ENCODE peak calls at places on chromosomes 12 and 14, in seven cellular contexts. One of them, this sample, is unnamed.

GRCh38 chr14:81303258-81303935 is 82.6 kb upstream of the GTF2A1 start:
- DNase-seq in IMR-90: no peak
- DNase-seq in HFFc6: no peak
- DNase-seq in EL: no peak
- DNase-seq in NCI-H1105: peak
- DNase-seq in hepatic stellate cell: no peak
- DNase-seq in pons: no peak
- DNase-seq in this sample: no peak

GRCh38 chr12:105567061-105567460 is 236.6 kb downstream of the C12orf75 start:
- DNase-seq in IMR-90: no peak
- DNase-seq in HFFc6: no peak
- DNase-seq in EL: no peak
- DNase-seq in NCI-H1105: no peak
- DNase-seq in hepatic stellate cell: no peak
- DNase-seq in pons: no peak
- DNase-seq in this sample: no peak

GRCh38 chr12:3247077-3247476 is 169.9 kb downstream of the TSPAN9 start:
- DNase-seq in IMR-90: no peak
- DNase-seq in HFFc6: no peak
- DNase-seq in EL: no peak
- DNase-seq in NCI-H1105: no peak
- DNase-seq in hepatic stellate cell: no peak
- DNase-seq in pons: no peak
- DNase-seq in this sample: no peak

GRCh38 chr12:57278465-57279453 is 27.8 kb upstream of the STAC3 start:
- DNase-seq in IMR-90: peak
- DNase-seq in HFFc6: no peak
- DNase-seq in EL: no peak
- DNase-seq in NCI-H1105: no peak
- DNase-seq in hepatic stellate cell: no peak
- DNase-seq in pons: no peak
- DNase-seq in this sample: no peak

GRCh38 chr12:65389436-65389835 is 111.0 kb downstream of the MSRB3 start:
- DNase-seq in IMR-90: no peak
- DNase-seq in HFFc6: no peak
- DNase-seq in EL: no peak
- DNase-seq in NCI-H1105: peak
- DNase-seq in hepatic stellate cell: no peak
- DNase-seq in pons: no peak
- DNase-seq in this sample: no peak

GRCh38 chr12:107670999-107671643 is 14.5 kb upstream of the PWP1 start:
- DNase-seq in IMR-90: peak
- DNase-seq in HFFc6: no peak
- DNase-seq in EL: peak
- DNase-seq in NCI-H1105: no peak
- DNase-seq in hepatic stellate cell: no peak
- DNase-seq in pons: no peak
- DNase-seq in this sample: no peak

GRCh38 chr14:105830171-105830570 is 303.8 kb downstream of the TMEM121 start:
- DNase-seq in IMR-90: no peak
- DNase-seq in HFFc6: no peak
- DNase-seq in EL: no peak
- DNase-seq in NCI-H1105: no peak
- DNase-seq in hepatic stellate cell: no peak
- DNase-seq in pons: no peak
- DNase-seq in this sample: no peak

GRCh38 chr12:12791756-12792346 is 6.4 kb downstream of the APOLD1 start:
- DNase-seq in IMR-90: peak
- DNase-seq in HFFc6: no peak
- DNase-seq in EL: no peak
- DNase-seq in NCI-H1105: no peak
- DNase-seq in hepatic stellate cell: no peak
- DNase-seq in pons: no peak
- DNase-seq in this sample: peak

GRCh38 chr12:112855375-112855774 is 51.4 kb upstream of the OAS1 start:
- DNase-seq in IMR-90: no peak
- DNase-seq in HFFc6: no peak
- DNase-seq in EL: peak
- DNase-seq in NCI-H1105: no peak
- DNase-seq in hepatic stellate cell: no peak
- DNase-seq in pons: no peak
- DNase-seq in this sample: no peak

GRCh38 chr12:99649551-99649950 is 2.0 kb downstream of the GARIN6 start:
- DNase-seq in IMR-90: no peak
- DNase-seq in HFFc6: no peak
- DNase-seq in EL: no peak
- DNase-seq in NCI-H1105: no peak
- DNase-seq in hepatic stellate cell: no peak
- DNase-seq in pons: no peak
- DNase-seq in this sample: no peak

GRCh38 chr14:101018561-101019290 is 115.2 kb upstream of the RTL1 start:
- DNase-seq in IMR-90: no peak
- DNase-seq in HFFc6: no peak
- DNase-seq in EL: no peak
- DNase-seq in NCI-H1105: no peak
- DNase-seq in hepatic stellate cell: no peak
- DNase-seq in pons: no peak
- DNase-seq in this sample: no peak

GRCh38 chr12:12356886-12357696 is at the start of gene BORCS5:
- DNase-seq in IMR-90: peak
- DNase-seq in HFFc6: peak
- DNase-seq in EL: peak
- DNase-seq in NCI-H1105: peak
- DNase-seq in hepatic stellate cell: peak
- DNase-seq in pons: peak
- DNase-seq in this sample: peak

GRCh38 chr12:124564232-124564958 is 3.0 kb downstream of the NCOR2 start:
- DNase-seq in IMR-90: no peak
- DNase-seq in HFFc6: no peak
- DNase-seq in EL: no peak
- DNase-seq in NCI-H1105: no peak
- DNase-seq in hepatic stellate cell: no peak
- DNase-seq in pons: no peak
- DNase-seq in this sample: no peak

GRCh38 chr12:79514730-79515525 is 175.8 kb downstream of the PAWR start:
- DNase-seq in IMR-90: peak
- DNase-seq in HFFc6: peak
- DNase-seq in EL: peak
- DNase-seq in NCI-H1105: no peak
- DNase-seq in hepatic stellate cell: no peak
- DNase-seq in pons: no peak
- DNase-seq in this sample: no peak

GRCh38 chr12:95131589-95132335 is 58.3 kb upstream of the NR2C1 start:
- DNase-seq in IMR-90: no peak
- DNase-seq in HFFc6: no peak
- DNase-seq in EL: no peak
- DNase-seq in NCI-H1105: no peak
- DNase-seq in hepatic stellate cell: no peak
- DNase-seq in pons: no peak
- DNase-seq in this sample: peak

GRCh38 chr12:12999276-12999958 is 648 bp downstream of the HEBP1 start:
- DNase-seq in IMR-90: no peak
- DNase-seq in HFFc6: no peak
- DNase-seq in EL: peak
- DNase-seq in NCI-H1105: no peak
- DNase-seq in hepatic stellate cell: peak
- DNase-seq in pons: no peak
- DNase-seq in this sample: peak

GRCh38 chr12:34606749-34607519 is 584.6 kb downstream of the ALG10 start:
- DNase-seq in IMR-90: no peak
- DNase-seq in HFFc6: no peak
- DNase-seq in EL: no peak
- DNase-seq in NCI-H1105: no peak
- DNase-seq in hepatic stellate cell: no peak
- DNase-seq in pons: no peak
- DNase-seq in this sample: no peak

GRCh38 chr12:60693019-60693626 is 1097.3 kb downstream of the SLC16A7 start:
- DNase-seq in IMR-90: peak
- DNase-seq in HFFc6: no peak
- DNase-seq in EL: no peak
- DNase-seq in NCI-H1105: no peak
- DNase-seq in hepatic stellate cell: no peak
- DNase-seq in pons: no peak
- DNase-seq in this sample: peak

GRCh38 chr14:72880820-72881219 is 13.1 kb downstream of the DPF3 start:
- DNase-seq in IMR-90: no peak
- DNase-seq in HFFc6: no peak
- DNase-seq in EL: no peak
- DNase-seq in NCI-H1105: no peak
- DNase-seq in hepatic stellate cell: no peak
- DNase-seq in pons: no peak
- DNase-seq in this sample: no peak

GRCh38 chr12:65196762-65197567 is 27.6 kb downstream of the LEMD3 start:
- DNase-seq in IMR-90: no peak
- DNase-seq in HFFc6: no peak
- DNase-seq in EL: no peak
- DNase-seq in NCI-H1105: no peak
- DNase-seq in hepatic stellate cell: no peak
- DNase-seq in pons: no peak
- DNase-seq in this sample: no peak

GRCh38 chr14:75306917-75307699 is 28.5 kb downstream of the FOS start:
- DNase-seq in IMR-90: peak
- DNase-seq in HFFc6: no peak
- DNase-seq in EL: no peak
- DNase-seq in NCI-H1105: peak
- DNase-seq in hepatic stellate cell: no peak
- DNase-seq in pons: no peak
- DNase-seq in this sample: no peak

GRCh38 chr12:96136129-96136528 is 58.0 kb upstream of the ELK3 start:
- DNase-seq in IMR-90: peak
- DNase-seq in HFFc6: peak
- DNase-seq in EL: peak
- DNase-seq in NCI-H1105: no peak
- DNase-seq in hepatic stellate cell: no peak
- DNase-seq in pons: no peak
- DNase-seq in this sample: peak

GRCh38 chr12:32437095-32437515 is 37.7 kb downstream of the FGD4 start:
- DNase-seq in IMR-90: peak
- DNase-seq in HFFc6: peak
- DNase-seq in EL: peak
- DNase-seq in NCI-H1105: no peak
- DNase-seq in hepatic stellate cell: peak
- DNase-seq in pons: no peak
- DNase-seq in this sample: peak

GRCh38 chr12:11508699-11509098 is 113.3 kb upstream of the PRB2 start:
- DNase-seq in IMR-90: peak
- DNase-seq in HFFc6: peak
- DNase-seq in EL: peak
- DNase-seq in NCI-H1105: no peak
- DNase-seq in hepatic stellate cell: peak
- DNase-seq in pons: no peak
- DNase-seq in this sample: peak

GRCh38 chr12:25089738-25090137 is 105.2 kb downstream of the DNAI7 start:
- DNase-seq in IMR-90: no peak
- DNase-seq in HFFc6: no peak
- DNase-seq in EL: no peak
- DNase-seq in NCI-H1105: no peak
- DNase-seq in hepatic stellate cell: no peak
- DNase-seq in pons: no peak
- DNase-seq in this sample: peak

GRCh38 chr12:6963016-6963731 is 7.3 kb downstream of the PHB2 start:
- DNase-seq in IMR-90: no peak
- DNase-seq in HFFc6: no peak
- DNase-seq in EL: no peak
- DNase-seq in NCI-H1105: peak
- DNase-seq in hepatic stellate cell: no peak
- DNase-seq in pons: no peak
- DNase-seq in this sample: no peak

GRCh38 chr12:103905730-103906349 is 24.4 kb upstream of the HSP90B1 start:
- DNase-seq in IMR-90: no peak
- DNase-seq in HFFc6: no peak
- DNase-seq in EL: no peak
- DNase-seq in NCI-H1105: no peak
- DNase-seq in hepatic stellate cell: no peak
- DNase-seq in pons: no peak
- DNase-seq in this sample: no peak

GRCh38 chr12:110501378-110501721 is 561 bp downstream of the VPS29 start:
- DNase-seq in IMR-90: peak
- DNase-seq in HFFc6: peak
- DNase-seq in EL: peak
- DNase-seq in NCI-H1105: peak
- DNase-seq in hepatic stellate cell: peak
- DNase-seq in pons: no peak
- DNase-seq in this sample: peak

GRCh38 chr12:113194971-113195391 is 9.5 kb downstream of the RITA1 start:
- DNase-seq in IMR-90: peak
- DNase-seq in HFFc6: peak
- DNase-seq in EL: peak
- DNase-seq in NCI-H1105: no peak
- DNase-seq in hepatic stellate cell: peak
- DNase-seq in pons: no peak
- DNase-seq in this sample: peak

GRCh38 chr12:47835017-47835830 is 15.5 kb upstream of the HDAC7 start:
- DNase-seq in IMR-90: no peak
- DNase-seq in HFFc6: no peak
- DNase-seq in EL: no peak
- DNase-seq in NCI-H1105: no peak
- DNase-seq in hepatic stellate cell: no peak
- DNase-seq in pons: no peak
- DNase-seq in this sample: no peak

GRCh38 chr14:64089920-64090319 is 204.3 kb downstream of the ESR2 start:
- DNase-seq in IMR-90: peak
- DNase-seq in HFFc6: no peak
- DNase-seq in EL: no peak
- DNase-seq in NCI-H1105: no peak
- DNase-seq in hepatic stellate cell: no peak
- DNase-seq in pons: no peak
- DNase-seq in this sample: peak

GRCh38 chr12:110330544-110330943 is 49.5 kb downstream of the ATP2A2 start:
- DNase-seq in IMR-90: peak
- DNase-seq in HFFc6: peak
- DNase-seq in EL: peak
- DNase-seq in NCI-H1105: no peak
- DNase-seq in hepatic stellate cell: no peak
- DNase-seq in pons: peak
- DNase-seq in this sample: peak

GRCh38 chr14:55580401-55581010 is 499 bp downstream of the KTN1 start:
- DNase-seq in IMR-90: no peak
- DNase-seq in HFFc6: no peak
- DNase-seq in EL: peak
- DNase-seq in NCI-H1105: no peak
- DNase-seq in hepatic stellate cell: peak
- DNase-seq in pons: no peak
- DNase-seq in this sample: no peak

GRCh38 chr12:71865166-71865713 is 25.7 kb downstream of the TBC1D15 start:
- DNase-seq in IMR-90: peak
- DNase-seq in HFFc6: peak
- DNase-seq in EL: peak
- DNase-seq in NCI-H1105: no peak
- DNase-seq in hepatic stellate cell: peak
- DNase-seq in pons: no peak
- DNase-seq in this sample: peak

GRCh38 chr12:92619730-92620684 is 82.8 kb upstream of the PLEKHG7 start:
- DNase-seq in IMR-90: no peak
- DNase-seq in HFFc6: peak
- DNase-seq in EL: peak
- DNase-seq in NCI-H1105: no peak
- DNase-seq in hepatic stellate cell: no peak
- DNase-seq in pons: no peak
- DNase-seq in this sample: peak

GRCh38 chr12:49260165-49260564 is 4.7 kb upstream of the TUBA1C start:
- DNase-seq in IMR-90: peak
- DNase-seq in HFFc6: no peak
- DNase-seq in EL: peak
- DNase-seq in NCI-H1105: no peak
- DNase-seq in hepatic stellate cell: no peak
- DNase-seq in pons: no peak
- DNase-seq in this sample: peak

GRCh38 chr12:53983580-53984572 is 1.1 kb upstream of the HOXC10 start:
- DNase-seq in IMR-90: no peak
- DNase-seq in HFFc6: no peak
- DNase-seq in EL: peak
- DNase-seq in NCI-H1105: no peak
- DNase-seq in hepatic stellate cell: no peak
- DNase-seq in pons: peak
- DNase-seq in this sample: no peak

GRCh38 chr12:14716848-14717444 is 20.5 kb upstream of the GUCY2C start:
- DNase-seq in IMR-90: peak
- DNase-seq in HFFc6: peak
- DNase-seq in EL: peak
- DNase-seq in NCI-H1105: no peak
- DNase-seq in hepatic stellate cell: peak
- DNase-seq in pons: peak
- DNase-seq in this sample: peak

This sample was measured in fibroblast of lung.